ENCODE peak calls at places on chromosomes 5 and 9, in nine cellular contexts. R is PC-9; M is adrenal gland; L is HepG2; B is RWPE1; S is prostate gland; N is fibroblast of mammary gland; Z is activated CD8-positive, alpha-beta T cell treated with anti-CD3 and anti-CD28 coated beads for 36 hours; Q is CD8-positive, alpha-beta T cell. Y is an unnamed sample.

GRCh38 chr9:68969538-68969937 is 44.4 kb downstream of the PRKACG start:
- DNase-seq in R (no peak), M (no peak), L (peak), B (no peak), S (no peak), N (no peak), Z (no peak), Q (no peak), Y (no peak)

GRCh38 chr5:67299317-67299716 is 102.7 kb upstream of the CD180 start:
- DNase-seq in R (no peak), M (no peak), L (no peak), B (no peak), S (no peak), N (peak), Z (no peak), Q (no peak), Y (no peak)

GRCh38 chr5:67063791-67064190 is 132.8 kb downstream of the CD180 start:
- DNase-seq in R (no peak), M (no peak), L (no peak), B (peak), S (no peak), N (peak), Z (no peak), Q (no peak), Y (no peak)

GRCh38 chr5:143229426-143229895 is 174.0 kb downstream of the NR3C1 start:
- DNase-seq in R (no peak), M (no peak), L (no peak), B (no peak), S (no peak), N (no peak), Z (peak), Q (peak), Y (no peak)

GRCh38 chr5:1511037-1511436 is 12.7 kb downstream of the LPCAT1 start:
- DNase-seq in R (no peak), M (peak), L (no peak), B (no peak), S (no peak), N (no peak), Z (no peak), Q (peak), Y (peak)

GRCh38 chr9:23825700-23826099 is 340 bp downstream of the ELAVL2 start:
- DNase-seq in R (no peak), M (no peak), L (no peak), B (no peak), S (no peak), N (peak), Z (no peak), Q (no peak), Y (no peak)

GRCh38 chr5:123358304-123358703 is 64.9 kb downstream of the CEP120 start:
- DNase-seq in R (no peak), M (no peak), L (no peak), B (no peak), S (no peak), N (no peak), Z (no peak), Q (no peak), Y (no peak)

GRCh38 chr5:80246995-80247729 is 8.7 kb downstream of the SERINC5 start:
- DNase-seq in R (peak), M (peak), L (peak), B (peak), S (peak), N (peak), Z (peak), Q (peak), Y (no peak)

GRCh38 chr5:177507165-177507564 is 2.5 kb downstream of the DOK3 start:
- DNase-seq in R (no peak), M (no peak), L (peak), B (no peak), S (no peak), N (peak), Z (no peak), Q (no peak), Y (no peak)

GRCh38 chr9:33202552-33203300 is 35.6 kb upstream of the B4GALT1 start:
- DNase-seq in R (no peak), M (peak), L (no peak), B (no peak), S (no peak), N (peak), Z (peak), Q (peak), Y (no peak)

GRCh38 chr9:6739218-6739617 is 18.6 kb upstream of the KDM4C start:
- DNase-seq in R (no peak), M (no peak), L (peak), B (no peak), S (no peak), N (peak), Z (no peak), Q (no peak), Y (no peak)

GRCh38 chr9:105269593-105269992 is 25.1 kb downstream of the SLC44A1 start:
- DNase-seq in R (no peak), M (no peak), L (no peak), B (no peak), S (no peak), N (no peak), Z (no peak), Q (no peak), Y (no peak)

GRCh38 chr5:854966-855743 is 4.4 kb upstream of the ZDHHC11 start:
- DNase-seq in R (no peak), M (no peak), L (no peak), B (no peak), S (no peak), N (no peak), Z (no peak), Q (no peak), Y (peak)

GRCh38 chr5:174307031-174307408 is 261.5 kb downstream of the NSG2 start:
- DNase-seq in R (no peak), M (no peak), L (no peak), B (no peak), S (no peak), N (no peak), Z (no peak), Q (no peak), Y (peak)

GRCh38 chr5:1547236-1547635 is 23.5 kb upstream of the LPCAT1 start:
- DNase-seq in R (no peak), M (no peak), L (no peak), B (no peak), S (no peak), N (no peak), Z (no peak), Q (no peak), Y (no peak)

GRCh38 chr5:172873513-172873912 is 39.5 kb downstream of the ERGIC1 start:
- DNase-seq in R (no peak), M (no peak), L (no peak), B (no peak), S (no peak), N (no peak), Z (no peak), Q (no peak), Y (no peak)

GRCh38 chr5:120258123-120258522 is 206.0 kb upstream of the PRR16 start:
- DNase-seq in R (no peak), M (no peak), L (no peak), B (no peak), S (no peak), N (peak), Z (no peak), Q (no peak), Y (no peak)

GRCh38 chr5:176692326-176692725 is 45.0 kb downstream of the TSPAN17 start:
- DNase-seq in R (peak), M (no peak), L (no peak), B (no peak), S (no peak), N (no peak), Z (no peak), Q (no peak), Y (no peak)

GRCh38 chr5:120464627-120465280 is 654 bp downstream of the PRR16 start:
- DNase-seq in R (peak), M (peak), L (no peak), B (peak), S (peak), N (peak), Z (peak), Q (no peak), Y (peak)

GRCh38 chr9:131407717-131408195 is 13.9 kb downstream of the PRRC2B start:
- DNase-seq in R (no peak), M (no peak), L (peak), B (peak), S (peak), N (peak), Z (peak), Q (peak), Y (no peak)

GRCh38 chr5:159602434-159602833 is 272.1 kb upstream of the IL12B start:
- DNase-seq in R (no peak), M (no peak), L (no peak), B (no peak), S (no peak), N (no peak), Z (no peak), Q (no peak), Y (no peak)

GRCh38 chr5:150181766-150182545 is 7.9 kb upstream of the SLC6A7 start:
- DNase-seq in R (no peak), M (no peak), L (no peak), B (no peak), S (no peak), N (no peak), Z (no peak), Q (no peak), Y (no peak)

GRCh38 chr9:107819772-107820171 is 330.2 kb upstream of the KLF4 start:
- DNase-seq in R (no peak), M (no peak), L (no peak), B (no peak), S (peak), N (no peak), Z (no peak), Q (no peak), Y (peak)

GRCh38 chr5:88732181-88732633 is 150.8 kb downstream of the MEF2C start:
- DNase-seq in R (no peak), M (peak), L (no peak), B (no peak), S (no peak), N (peak), Z (peak), Q (no peak), Y (no peak)

GRCh38 chr9:132499251-132499650 is 83.2 kb upstream of the BARHL1 start:
- DNase-seq in R (no peak), M (no peak), L (no peak), B (no peak), S (no peak), N (no peak), Z (no peak), Q (no peak), Y (no peak)

GRCh38 chr9:132503116-132503515 is 79.3 kb upstream of the BARHL1 start:
- DNase-seq in R (no peak), M (no peak), L (no peak), B (no peak), S (no peak), N (no peak), Z (no peak), Q (no peak), Y (no peak)

GRCh38 chr9:132500193-132500592 is 82.2 kb upstream of the BARHL1 start:
- DNase-seq in R (no peak), M (no peak), L (no peak), B (no peak), S (no peak), N (no peak), Z (no peak), Q (no peak), Y (no peak)

GRCh38 chr9:132504452-132504851 is 78.0 kb upstream of the BARHL1 start:
- DNase-seq in R (no peak), M (no peak), L (no peak), B (no peak), S (no peak), N (no peak), Z (no peak), Q (no peak), Y (no peak)

GRCh38 chr9:132502480-132502879 is 79.9 kb upstream of the BARHL1 start:
- DNase-seq in R (no peak), M (no peak), L (no peak), B (no peak), S (no peak), N (no peak), Z (no peak), Q (no peak), Y (no peak)
- TF ChIP-seq CTCF in R (no peak), M (no peak), L (peak), B (no peak), S (no peak), N (no peak), Z (no peak), Q (no peak), Y (no peak)

GRCh38 chr5:4233671-4234070 is 638.0 kb downstream of the IRX1 start:
- DNase-seq in R (no peak), M (no peak), L (no peak), B (no peak), S (no peak), N (no peak), Z (no peak), Q (no peak), Y (no peak)
- TF ChIP-seq CTCF in R (no peak), M (no peak), L (no peak), B (no peak), S (no peak), N (no peak), Z (no peak), Q (no peak), Y (no peak)

GRCh38 chr5:108925073-108925472 is 177.4 kb downstream of the FER start:
- DNase-seq in R (no peak), M (no peak), L (no peak), B (no peak), S (no peak), N (no peak), Z (no peak), Q (no peak), Y (no peak)

GRCh38 chr5:108917596-108917995 is 169.9 kb downstream of the FER start:
- DNase-seq in R (no peak), M (no peak), L (no peak), B (peak), S (no peak), N (no peak), Z (no peak), Q (no peak), Y (no peak)

GRCh38 chr5:108924457-108924961 is 176.8 kb downstream of the FER start:
- DNase-seq in R (no peak), M (no peak), L (peak), B (no peak), S (no peak), N (no peak), Z (no peak), Q (no peak), Y (no peak)

GRCh38 chr5:108919591-108920326 is 172.1 kb downstream of the FER start:
- DNase-seq in R (no peak), M (no peak), L (no peak), B (no peak), S (no peak), N (no peak), Z (no peak), Q (no peak), Y (no peak)
- TF ChIP-seq CTCF in R (peak), M (peak), L (no peak), B (peak), S (peak), N (peak), Z (no peak), Q (no peak), Y (peak)

GRCh38 chr5:13910637-13911288 is 33.7 kb downstream of the DNAH5 start:
- DNase-seq in R (no peak), M (no peak), L (no peak), B (no peak), S (no peak), N (no peak), Z (no peak), Q (no peak), Y (no peak)

GRCh38 chr5:13909271-13909670 is 35.2 kb downstream of the DNAH5 start:
- DNase-seq in R (no peak), M (no peak), L (no peak), B (no peak), S (no peak), N (no peak), Z (no peak), Q (no peak), Y (no peak)

GRCh38 chr5:13913962-13914361 is 30.5 kb downstream of the DNAH5 start:
- DNase-seq in R (no peak), M (no peak), L (no peak), B (no peak), S (no peak), N (no peak), Z (no peak), Q (no peak), Y (no peak)

DNA sequence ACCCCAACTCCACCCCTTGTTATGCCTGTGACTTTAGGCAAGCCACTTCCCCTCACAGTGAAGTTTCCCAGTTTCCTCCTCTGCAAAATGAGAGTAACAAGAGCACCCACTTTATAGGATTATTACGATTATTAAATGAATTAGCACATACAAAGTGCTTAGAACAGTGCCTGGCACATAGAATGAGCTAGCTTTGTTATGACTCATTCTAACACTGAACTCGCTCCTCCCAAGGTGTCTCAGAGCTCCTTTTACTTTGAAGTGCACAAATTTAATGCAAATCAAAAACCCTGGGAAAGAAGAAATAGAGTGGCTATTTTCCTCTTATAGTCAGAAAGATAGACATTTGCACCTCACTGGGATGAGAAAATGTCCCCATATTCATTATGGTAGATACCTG is 34.3 kb downstream of the DNAH5 start:
- DNase-seq in R (no peak), M (no peak), L (no peak), B (no peak), S (no peak), N (no peak), Z (no peak), Q (no peak), Y (no peak)
- TF ChIP-seq CTCF in R (no peak), M (no peak), L (no peak), B (no peak), S (no peak), N (no peak), Z (no peak), Q (no peak), Y (no peak)

GRCh38 chr9:136359774-136360718 is 3.5 kb downstream of the DNLZ start:
- DNase-seq in R (no peak), M (no peak), L (no peak), B (no peak), S (no peak), N (no peak), Z (no peak), Q (no peak), Y (no peak)

GRCh38 chr9:136363106-136363605 is 388 bp downstream of the DNLZ start:
- DNase-seq in R (peak), M (peak), L (peak), B (peak), S (peak), N (peak), Z (peak), Q (peak), Y (peak)

GRCh38 chr9:136362450-136362784 is 1.1 kb downstream of the DNLZ start:
- DNase-seq in R (no peak), M (no peak), L (no peak), B (no peak), S (no peak), N (no peak), Z (no peak), Q (no peak), Y (no peak)

GRCh38 chr9:136361047-136361756 is 2.3 kb downstream of the DNLZ start:
- DNase-seq in R (no peak), M (no peak), L (no peak), B (no peak), S (no peak), N (peak), Z (no peak), Q (no peak), Y (no peak)

DNA sequence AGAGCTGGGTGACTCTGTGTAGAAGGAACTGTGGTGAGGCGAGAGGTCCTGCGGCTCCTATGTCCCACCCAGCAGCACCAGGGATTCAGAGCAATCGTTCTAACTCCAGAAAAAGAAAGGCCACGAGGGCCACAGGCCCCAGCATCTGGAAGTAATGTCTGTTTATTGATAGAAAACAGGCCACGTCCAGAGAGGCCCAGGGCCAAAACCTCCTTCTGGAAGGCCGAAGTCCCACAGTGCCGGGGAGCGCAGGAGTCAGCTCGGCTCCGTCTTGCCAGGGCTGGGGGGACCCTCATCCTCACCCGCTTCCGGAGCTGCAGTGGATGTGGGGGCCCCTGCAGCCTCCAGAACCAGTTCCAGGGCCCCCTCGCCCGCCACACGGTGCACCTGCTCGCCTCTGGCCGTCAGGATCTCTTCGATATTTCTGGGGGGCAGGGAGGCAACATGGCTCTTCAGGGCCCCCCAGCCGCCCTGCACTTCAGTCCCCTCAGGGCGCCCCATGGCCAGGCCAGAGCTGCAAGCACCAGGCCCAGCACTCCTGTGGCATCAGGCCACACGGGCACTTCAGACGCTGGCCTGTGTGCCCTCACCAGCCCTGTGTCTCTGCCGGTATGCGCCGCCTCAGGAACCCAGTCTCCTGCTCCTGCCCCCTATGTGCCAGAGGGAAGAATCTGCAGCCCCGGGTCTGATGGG is 1.6 kb downstream of the DNLZ start:
- DNase-seq in R (no peak), M (no peak), L (no peak), B (no peak), S (no peak), N (peak), Z (no peak), Q (no peak), Y (no peak)
- TF ChIP-seq CTCF in R (no peak), M (no peak), L (no peak), B (no peak), S (no peak), N (no peak), Z (no peak), Q (no peak), Y (no peak)

GRCh38 chr9:88387733-88388202 is 476 bp upstream of the SPIN1 start:
- DNase-seq in R (no peak), M (peak), L (peak), B (peak), S (peak), N (peak), Z (no peak), Q (peak), Y (peak)

GRCh38 chr9:88390371-88390990 is 2.2 kb downstream of the SPIN1 start:
- DNase-seq in R (no peak), M (no peak), L (no peak), B (no peak), S (no peak), N (peak), Z (no peak), Q (no peak), Y (no peak)

GRCh38 chr9:88388886-88389617 is 808 bp downstream of the SPIN1 start:
- DNase-seq in R (peak), M (peak), L (peak), B (peak), S (peak), N (peak), Z (peak), Q (peak), Y (peak)

GRCh38 chr9:88387035-88387732 is 1.1 kb upstream of the SPIN1 start:
- DNase-seq in R (peak), M (peak), L (peak), B (no peak), S (peak), N (peak), Z (peak), Q (no peak), Y (peak)

DNA sequence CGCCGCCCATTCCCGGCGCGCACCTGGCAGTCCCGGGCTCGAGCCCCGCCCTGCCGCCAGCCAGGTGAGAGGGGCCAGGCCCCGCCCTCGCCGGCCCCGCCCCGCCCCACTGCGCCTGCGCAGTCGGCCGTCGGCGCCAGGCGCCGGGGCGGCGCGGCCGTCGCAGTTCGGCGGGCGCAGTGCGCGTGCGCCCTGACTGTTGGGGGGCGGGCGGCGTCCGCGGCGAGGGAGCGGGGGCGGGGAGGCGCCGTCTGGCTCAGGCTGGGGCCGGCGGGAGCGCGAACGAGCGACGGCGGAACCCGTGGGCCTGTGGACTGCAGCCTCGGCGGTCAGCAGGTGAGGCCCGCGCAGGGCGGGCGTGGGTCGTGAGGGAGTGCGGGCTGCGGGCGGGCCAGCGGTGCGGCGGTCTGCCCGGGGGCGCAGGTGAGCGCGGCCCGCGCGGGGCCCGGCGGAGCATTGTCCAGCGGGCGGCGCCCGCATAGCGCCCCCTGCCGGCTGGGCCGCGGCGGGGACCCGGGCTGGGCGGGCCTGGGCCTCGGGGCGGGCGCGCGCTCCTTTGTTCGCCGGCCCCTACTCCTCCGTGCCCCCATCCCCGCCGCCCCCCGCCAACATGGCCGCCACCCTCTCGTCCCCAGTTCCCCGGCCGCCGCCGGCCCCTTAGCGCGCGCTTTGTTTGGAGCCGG is at the start of gene SPIN1:
- DNase-seq in R (peak), M (peak), L (peak), B (peak), S (peak), N (peak), Z (peak), Q (peak), Y (peak)
- TF ChIP-seq CTCF in R (no peak), M (peak), L (peak), B (peak), S (peak), N (no peak), Z (peak), Q (no peak), Y (peak)